ENCODE peak calls at places on chromosomes 16 and 17, in four cellular contexts. E is body of pancreas, U is transverse colon, K is Caco-2. A is an unnamed sample.

GRCh38 chr16:88688013-88688778 is 1.9 kb upstream of the SNAI3 start:
- DNase-seq in E (peak; percentile 94), U (peak; percentile 40), K (peak; percentile 85), A (no peak)

GRCh38 chr16:68754117-68754792 is 17.2 kb downstream of the CDH1 start:
- DNase-seq in E (no peak), U (peak; percentile 72), K (no peak), A (no peak)

GRCh38 chr16:46555981-46556380 is 65.2 kb downstream of the SHCBP1 start:
- DNase-seq in E (no peak), U (no peak), K (no peak), A (no peak)

GRCh38 chr17:13862341-13862740 is 207.0 kb upstream of the COX10 start:
- DNase-seq in E (no peak), U (no peak), K (no peak), A (no peak)

GRCh38 chr16:59878999-59879398 is 1144.9 kb upstream of the GOT2 start:
- DNase-seq in E (no peak), U (no peak), K (no peak), A (no peak)

GRCh38 chr17:73855933-73856332 is 211.7 kb upstream of the SDK2 start:
- DNase-seq in E (no peak), U (no peak), K (no peak), A (no peak)

GRCh38 chr16:66639091-66639885 is 34.8 kb downstream of the CMTM3 start:
- DNase-seq in E (no peak), U (no peak), K (no peak), A (no peak)

GRCh38 chr17:11952610-11953009 is 44.7 kb downstream of the ZNF18 start:
- DNase-seq in E (no peak), U (no peak), K (no peak), A (no peak)

GRCh38 chr17:74513987-74514631 is 17.2 kb downstream of the CD300LB start:
- DNase-seq in E (no peak), U (no peak), K (peak; percentile 60), A (no peak)

GRCh38 chr17:57834146-57834741 is 15.6 kb downstream of the MRPS23 start:
- DNase-seq in E (peak; percentile 57), U (no peak), K (peak; percentile 34), A (peak; percentile 64)

GRCh38 chr17:41656249-41657023 is 32.1 kb upstream of the KRT17 start:
- DNase-seq in E (no peak), U (no peak), K (no peak), A (no peak)

GRCh38 chr17:42817866-42818265 is 6.2 kb downstream of the BECN1 start:
- DNase-seq in E (no peak), U (no peak), K (no peak), A (no peak)

GRCh38 chr17:58325289-58325726 is 3.3 kb downstream of the TSPOAP1 start:
- DNase-seq in E (no peak), U (no peak), K (no peak), A (no peak)

GRCh38 chr16:10743610-10744369 is at the start of gene NUBP1:
- DNase-seq in E (peak; percentile 99), U (peak; percentile 100), K (peak; percentile 97), A (peak; percentile 99)
- TF ChIP-seq CTCF in E (peak; percentile 13), U (peak; percentile 48), K (no peak), A (no peak)

GRCh38 chr17:44397479-44398440 is 8.3 kb upstream of the ITGA2B start:
- DNase-seq in E (no peak), U (no peak), K (no peak), A (no peak)

GRCh38 chr17:44394833-44395232 is 5.4 kb upstream of the ITGA2B start:
- DNase-seq in E (no peak), U (no peak), K (no peak), A (no peak)

GRCh38 chr17:44398692-44399691 is 9.5 kb upstream of the ITGA2B start:
- DNase-seq in E (no peak), U (no peak), K (no peak), A (no peak)

GRCh38 chr17:44400226-44400847 is 10.9 kb upstream of the ITGA2B start:
- DNase-seq in E (no peak), U (no peak), K (peak; percentile 37), A (no peak)

DNA sequence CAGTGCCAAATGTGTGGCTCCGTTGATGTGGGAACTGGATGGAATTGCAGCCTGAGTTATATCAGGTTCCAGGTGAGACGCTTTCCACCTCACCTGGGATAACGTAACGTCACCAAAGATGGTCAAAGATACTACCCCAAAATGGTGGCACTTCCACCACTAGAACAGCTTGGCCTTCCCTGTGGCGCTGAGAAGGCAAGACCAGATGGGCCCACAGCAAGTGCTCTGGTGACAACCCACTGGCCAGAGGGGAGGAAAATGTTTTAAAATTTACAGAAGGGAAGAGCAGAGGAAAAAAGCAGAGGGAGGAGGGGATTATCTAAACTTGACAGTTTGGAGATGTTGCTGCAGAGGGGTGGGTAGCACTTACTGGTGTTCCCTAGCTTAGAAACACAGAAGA is 7.5 kb upstream of the ITGA2B start:
- DNase-seq in E (no peak), U (no peak), K (no peak), A (no peak)
- H3K36me3 ChIP-seq in E (peaks cover 8% of the 10 kb centered on the region), U (peaks cover 27% of the 10 kb centered on the region), K (peaks cover 4% of the 10 kb centered on the region), A (peaks cover 61% of the 10 kb centered on the region)

DNA sequence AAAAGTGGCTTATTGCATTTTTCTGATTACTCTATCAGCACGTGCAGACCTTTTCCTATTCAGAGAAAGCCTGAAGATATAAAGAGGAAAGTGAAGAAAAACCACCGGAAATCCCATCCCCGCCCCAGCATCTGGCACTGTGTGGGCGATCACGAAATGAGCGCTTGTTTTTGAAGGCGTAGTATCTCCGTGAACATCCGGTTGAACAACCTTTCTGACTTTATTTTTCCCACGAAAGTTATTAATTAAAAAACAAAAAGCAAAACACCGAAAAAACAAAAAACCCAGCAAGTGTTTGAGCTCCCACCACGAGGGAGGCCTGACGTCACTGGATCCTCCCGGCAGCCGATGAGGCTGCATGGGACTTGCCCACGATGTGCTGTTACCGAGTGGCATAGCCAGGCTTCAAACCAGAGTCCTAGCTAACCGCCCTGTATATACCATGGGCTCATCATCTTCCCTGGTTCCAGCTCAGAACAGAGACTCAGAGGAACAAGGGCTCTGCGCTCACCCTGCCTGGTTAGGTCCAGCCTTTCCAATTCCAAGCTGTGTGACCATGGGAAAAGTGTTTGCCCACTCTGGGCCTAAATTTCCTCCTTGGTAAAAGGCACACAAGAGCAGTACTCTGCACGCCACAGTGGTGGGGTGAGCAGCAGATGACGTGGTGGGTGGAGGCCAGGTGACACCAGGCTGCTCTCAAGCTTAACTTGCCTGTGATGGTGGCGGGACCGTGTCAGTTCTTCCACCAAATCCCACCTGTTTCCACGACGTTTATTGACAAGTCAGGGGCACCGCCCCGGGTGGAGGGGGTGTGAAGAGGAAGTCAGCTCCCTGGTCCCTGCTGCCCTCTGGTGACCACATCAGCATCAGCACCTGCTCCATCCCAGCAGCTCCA is 34.3 kb upstream of the IL21R start:
- DNase-seq in E (peak; percentile 80), U (peak; percentile 88), K (peak; percentile 78), A (peak; percentile 83)
- H3K4me3 ChIP-seq in E (no peak overlapping the region), U (no peak overlapping the region), K (no peak overlapping the region), A (peak overlapping the region; percentile 51)

GRCh38 chr16:76729525-76729924 is 452.3 kb downstream of the CNTNAP4 start:
- DNase-seq in E (no peak), U (no peak), K (peak; percentile 26), A (no peak)
- TF ChIP-seq CTCF in E (no peak), U (no peak), K (no peak), A (no peak)

GRCh38 chr16:22347100-22347820 is 27.2 kb downstream of the CDR2 start:
- DNase-seq in E (no peak), U (no peak), K (no peak), A (peak; percentile 34)
- H3K36me3 ChIP-seq in E (peaks cover 18% of the 10 kb centered on the region), U (peaks cover 13% of the 10 kb centered on the region), K (peaks cover 4% of the 10 kb centered on the region), A (peaks cover 40% of the 10 kb centered on the region)

GRCh38 chr16:79920685-79921084 is 320.1 kb upstream of the MAF start:
- DNase-seq in E (no peak), U (no peak), K (no peak), A (no peak)

GRCh38 chr16:79912592-79913310 is 312.2 kb upstream of the MAF start:
- DNase-seq in E (no peak), U (no peak), K (no peak), A (no peak)

GRCh38 chr16:79911660-79912059 is 311.1 kb upstream of the MAF start:
- DNase-seq in E (no peak), U (no peak), K (no peak), A (no peak)

GRCh38 chr16:79918916-79919315 is 318.4 kb upstream of the MAF start:
- DNase-seq in E (no peak), U (no peak), K (no peak), A (no peak)

GRCh38 chr16:79915264-79916160 is 315.0 kb upstream of the MAF start:
- DNase-seq in E (no peak), U (no peak), K (no peak), A (no peak)
- H3K4me3 ChIP-seq in E (no peak overlapping the region), U (no peak overlapping the region), K (no peak overlapping the region), A (no peak overlapping the region)

DNA sequence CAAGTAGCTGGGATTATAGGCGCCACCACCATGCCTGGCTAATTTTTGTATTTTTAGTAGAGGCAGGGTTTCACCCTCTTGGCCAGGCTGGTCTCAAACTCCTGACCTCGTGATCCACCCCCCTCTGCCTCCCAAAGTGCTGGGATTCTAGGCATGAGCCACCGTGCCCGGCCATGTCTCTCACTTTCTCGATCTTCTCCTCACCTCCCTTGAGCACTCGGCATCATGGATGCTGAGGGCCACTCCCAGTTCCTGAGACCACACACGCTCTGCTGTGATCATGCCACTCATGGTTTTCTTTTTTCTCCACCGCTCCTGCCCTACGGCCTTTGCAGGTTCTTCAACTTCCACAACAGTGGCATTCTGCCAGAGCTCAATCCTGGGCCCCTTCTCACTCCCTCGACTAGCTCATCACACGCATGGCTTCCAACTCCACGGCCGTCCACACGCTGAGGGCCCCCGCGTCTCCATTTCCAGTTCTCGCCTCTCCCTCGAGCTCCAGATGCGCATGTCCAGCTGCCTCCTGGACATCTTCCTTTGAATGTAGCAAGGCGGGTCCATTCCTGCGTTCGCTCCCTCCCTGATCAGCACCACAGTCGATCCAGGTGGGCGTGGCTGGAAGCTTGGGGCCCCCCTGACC is 5.5 kb upstream of the NCBP3 start:
- DNase-seq in E (no peak), U (no peak), K (no peak), A (no peak)
- TF ChIP-seq CTCF in E (no peak), U (no peak), K (no peak), A (no peak)

GRCh38 chr16:14223632-14224031 is 152.5 kb downstream of the MRTFB start:
- DNase-seq in E (no peak), U (no peak), K (no peak), A (no peak)
- H3K36me3 ChIP-seq in E (peaks cover 2% of the 10 kb centered on the region), U (peaks cover 30% of the 10 kb centered on the region), K (no peaks in the 10 kb centered on the region), A (peaks cover 68% of the 10 kb centered on the region)

GRCh38 chr16:4260360-4260759 is 12.5 kb downstream of the TFAP4 start:
- DNase-seq in E (peak; percentile 96), U (peak; percentile 90), K (no peak), A (no peak)
- H3K4me3 ChIP-seq in E (no peak overlapping the region), U (no peak overlapping the region), K (no peak overlapping the region), A (no peak overlapping the region)

GRCh38 chr16:15716694-15717447 is 66.8 kb downstream of the NDE1 start:
- DNase-seq in E (no peak), U (no peak), K (no peak), A (no peak)
- TF ChIP-seq CTCF in E (no peak), U (no peak), K (no peak), A (no peak)

A was measured in left ventricle myocardium inferior.